ENCODE peak calls at places on chromosome 7, in nine cellular contexts. A is DMS53; P is activated CD8-positive, alpha-beta memory T cell treated with anti-CD3 and anti-CD28 coated beads for 24 hours; D is cardiac muscle cell; K is stimulated activated CD8-positive, alpha-beta memory T cell treated with anti-CD3 and anti-CD28 coated beads, Interleukin-7, amount 100 ng/mL, for 4 hours; B is RPMI8226; Y is T-cell; V is MCF 10A; E is epithelial cell of esophagus. O is an unnamed sample.

GRCh38 chr7:102439963-102440795 is 6.8 kb downstream of the ORAI2 start:
- DNase-seq in A (peak), P (no peak), D (no peak), K (no peak), B (peak), Y (no peak), V (peak), E (peak), O (peak)

GRCh38 chr7:5422324-5423271 is 1.0 kb downstream of the TNRC18 start:
- DNase-seq in A (peak), P (peak), D (peak), K (no peak), B (peak), Y (no peak), V (peak), E (no peak), O (peak)

GRCh38 chr7:120988591-120989299 is at the start of gene CPED1:
- DNase-seq in A (peak), P (peak), D (peak), K (no peak), B (peak), Y (no peak), V (no peak), E (peak), O (peak)

GRCh38 chr7:98943336-98943735 is 65.0 kb downstream of the TRRAP start:
- DNase-seq in A (no peak), P (no peak), D (no peak), K (no peak), B (no peak), Y (no peak), V (no peak), E (no peak), O (no peak)

GRCh38 chr7:127380479-127380878 is 12.0 kb downstream of the ZNF800 start:
- DNase-seq in A (peak), P (no peak), D (no peak), K (no peak), B (no peak), Y (no peak), V (no peak), E (no peak), O (no peak)

GRCh38 chr7:130356121-130356759 is 11.6 kb downstream of the CPA5 start:
- DNase-seq in A (peak), P (no peak), D (peak), K (no peak), B (no peak), Y (no peak), V (peak), E (peak), O (peak)

GRCh38 chr7:130961128-130961601 is 227.2 kb upstream of the KLF14 start:
- DNase-seq in A (no peak), P (peak), D (no peak), K (peak), B (peak), Y (peak), V (peak), E (peak), O (peak)

GRCh38 chr7:82230826-82231581 is 212.6 kb downstream of the CACNA2D1 start:
- DNase-seq in A (peak), P (no peak), D (no peak), K (no peak), B (no peak), Y (no peak), V (no peak), E (no peak), O (no peak)

GRCh38 chr7:100044719-100045118 is 4.9 kb upstream of the ZSCAN21 start:
- DNase-seq in A (peak), P (no peak), D (no peak), K (no peak), B (peak), Y (no peak), V (peak), E (peak), O (no peak)

GRCh38 chr7:4683884-4684565 is 1.9 kb downstream of the FOXK1 start:
- DNase-seq in A (peak), P (peak), D (peak), K (peak), B (peak), Y (no peak), V (peak), E (peak), O (peak)

GRCh38 chr7:140348161-140348849 is 50.0 kb downstream of the SLC37A3 start:
- DNase-seq in A (no peak), P (no peak), D (no peak), K (no peak), B (no peak), Y (no peak), V (no peak), E (peak), O (no peak)

GRCh38 chr7:76234931-76235441 is 33.3 kb downstream of the SRRM3 start:
- DNase-seq in A (peak), P (peak), D (peak), K (peak), B (peak), Y (peak), V (peak), E (peak), O (peak)

GRCh38 chr7:21971780-21972396 is 26.2 kb upstream of the CDCA7L start:
- DNase-seq in A (no peak), P (no peak), D (no peak), K (no peak), B (no peak), Y (no peak), V (no peak), E (no peak), O (no peak)

GRCh38 chr7:138027100-138027499 is 25.2 kb upstream of the CREB3L2 start:
- DNase-seq in A (no peak), P (no peak), D (no peak), K (no peak), B (no peak), Y (no peak), V (no peak), E (no peak), O (no peak)

GRCh38 chr7:130350945-130351663 is 6.5 kb downstream of the CPA5 start:
- DNase-seq in A (no peak), P (no peak), D (peak), K (no peak), B (no peak), Y (no peak), V (no peak), E (no peak), O (no peak)

GRCh38 chr7:1665721-1666250 is 4.3 kb upstream of the ELFN1 start:
- DNase-seq in A (peak), P (peak), D (peak), K (no peak), B (peak), Y (no peak), V (no peak), E (peak), O (no peak)

GRCh38 chr7:46603780-46604725 is 683.0 kb upstream of the IGFBP3 start:
- DNase-seq in A (no peak), P (no peak), D (peak), K (no peak), B (no peak), Y (no peak), V (peak), E (no peak), O (peak)

GRCh38 chr7:18102576-18102975 is 74.9 kb upstream of the PRPS1L1 start:
- DNase-seq in A (no peak), P (no peak), D (no peak), K (no peak), B (no peak), Y (no peak), V (no peak), E (no peak), O (no peak)

GRCh38 chr7:116216956-116217570 is 6.7 kb downstream of the TES start:
- DNase-seq in A (peak), P (no peak), D (no peak), K (no peak), B (no peak), Y (no peak), V (no peak), E (peak), O (no peak)

GRCh38 chr7:102469972-102470825 is 5.4 kb downstream of the LRWD1 start:
- DNase-seq in A (no peak), P (no peak), D (no peak), K (no peak), B (no peak), Y (no peak), V (no peak), E (no peak), O (no peak)

GRCh38 chr7:158377800-158378623 is 209.6 kb downstream of the PTPRN2 start:
- DNase-seq in A (peak), P (no peak), D (no peak), K (no peak), B (no peak), Y (no peak), V (no peak), E (no peak), O (no peak)

GRCh38 chr7:41979834-41980307 is 257.1 kb downstream of the GLI3 start:
- DNase-seq in A (peak), P (no peak), D (peak), K (no peak), B (peak), Y (no peak), V (peak), E (peak), O (peak)

GRCh38 chr7:157471259-157472125 is 134.7 kb downstream of the DNAJB6 start:
- DNase-seq in A (no peak), P (no peak), D (no peak), K (no peak), B (no peak), Y (peak), V (no peak), E (no peak), O (no peak)

GRCh38 chr7:77447616-77448015 is 31.5 kb upstream of the GSAP start:
- DNase-seq in A (no peak), P (no peak), D (no peak), K (no peak), B (no peak), Y (no peak), V (no peak), E (no peak), O (peak)

GRCh38 chr7:135758531-135758932 is 9.9 kb upstream of the FAM180A start:
- DNase-seq in A (no peak), P (no peak), D (no peak), K (no peak), B (no peak), Y (no peak), V (peak), E (peak), O (peak)

GRCh38 chr7:12385364-12385786 is 18.3 kb downstream of the VWDE start:
- DNase-seq in A (peak), P (no peak), D (peak), K (no peak), B (no peak), Y (no peak), V (no peak), E (no peak), O (no peak)

GRCh38 chr7:119545118-119545517 is 727.9 kb upstream of the KCND2 start:
- DNase-seq in A (peak), P (no peak), D (no peak), K (no peak), B (no peak), Y (no peak), V (no peak), E (peak), O (no peak)

GRCh38 chr7:155232911-155233702 is 64.6 kb upstream of the INSIG1 start:
- DNase-seq in A (no peak), P (no peak), D (no peak), K (no peak), B (no peak), Y (no peak), V (no peak), E (no peak), O (no peak)

GRCh38 chr7:105261689-105262088 is 127.0 kb downstream of the SRPK2 start:
- DNase-seq in A (peak), P (no peak), D (no peak), K (no peak), B (no peak), Y (no peak), V (peak), E (peak), O (peak)

GRCh38 chr7:132420527-132420926 is 155.7 kb downstream of the PLXNA4 start:
- DNase-seq in A (no peak), P (no peak), D (no peak), K (no peak), B (no peak), Y (no peak), V (no peak), E (no peak), O (no peak)

GRCh38 chr7:140475747-140476333 is 3.5 kb downstream of the MKRN1 start:
- DNase-seq in A (peak), P (no peak), D (peak), K (no peak), B (peak), Y (no peak), V (peak), E (peak), O (peak)

GRCh38 chr7:68697821-68698280 is 900.4 kb upstream of the AUTS2 start:
- DNase-seq in A (no peak), P (no peak), D (no peak), K (no peak), B (no peak), Y (no peak), V (no peak), E (no peak), O (no peak)

GRCh38 chr7:65910237-65910636 is 37.4 kb downstream of the VKORC1L1 start:
- DNase-seq in A (no peak), P (no peak), D (no peak), K (no peak), B (no peak), Y (no peak), V (no peak), E (no peak), O (peak)

O was measured in myocyte.